ENCODE peak calls at places on chromosomes 4 and X, in four cellular contexts. R, J, I and O are unnamed samples.

GRCh38 chr4:159006202-159006601 is 96.7 kb upstream of the RAPGEF2 start:
- DNase-seq in J (no peak), R (no peak), I (no peak), O (no peak)

GRCh38 chr4:147773261-147774184 is 41.6 kb downstream of the ARHGAP10 start:
- DNase-seq in I (no peak), R (no peak), J (peak), O (no peak)

GRCh38 chr4:6619116-6619465 is 21.4 kb upstream of the MRFAP1 start:
- DNase-seq in R (no peak), J (no peak), I (no peak), O (no peak)

GRCh38 chr4:155566241-155566823 is 100.3 kb upstream of the GUCY1A1 start:
- DNase-seq in I (no peak), R (no peak), J (peak), O (no peak)

GRCh38 chrX:14361430-14361829 is 167.9 kb upstream of the GLRA2 start:
- DNase-seq in J (no peak), R (no peak), I (no peak), O (no peak)

GRCh38 chrX:70635669-70636068 is 191.0 kb downstream of the DLG3 start:
- DNase-seq in R (no peak), I (no peak), J (no peak), O (no peak)

GRCh38 chrX:120504569-120504968 is 35.5 kb upstream of the LAMP2 start:
- DNase-seq in J (no peak), I (no peak), R (no peak), O (no peak)

GRCh38 chr4:39369301-39369700 is 3.1 kb upstream of the RFC1 start:
- DNase-seq in R (no peak), I (no peak), J (no peak), O (no peak)

GRCh38 chrX:68726366-68726765 is 78.9 kb downstream of the STARD8 start:
- DNase-seq in I (no peak), J (no peak), R (no peak), O (no peak)

GRCh38 chrX:12149670-12150407 is 11.6 kb downstream of the FRMPD4 start:
- DNase-seq in I (no peak), R (no peak), J (no peak), O (no peak)

GRCh38 chrX:70183091-70183490 is 5.8 kb downstream of the DGAT2L6 start:
- DNase-seq in R (no peak), J (no peak), I (no peak), O (no peak)

GRCh38 chr4:55498051-55498450 is 48.7 kb downstream of the CLOCK start:
- DNase-seq in R (no peak), I (no peak), J (no peak), O (no peak)

GRCh38 chr4:96312049-96312685 is 472.3 kb downstream of the PDHA2 start:
- DNase-seq in J (peak), I (no peak), R (no peak), O (no peak)

GRCh38 chrX:14026121-14026520 is 3.6 kb downstream of the GEMIN8 start:
- DNase-seq in J (no peak), I (no peak), R (no peak), O (no peak)

GRCh38 chr4:27198246-27198645 is 337.6 kb downstream of the STIM2 start:
- DNase-seq in J (no peak), I (no peak), R (no peak), O (no peak)

GRCh38 chrX:49725401-49725800 is 29.6 kb upstream of the PAGE1 start:
- DNase-seq in J (no peak), I (no peak), R (no peak), O (no peak)

GRCh38 chr4:122458625-122459024 is 2.1 kb upstream of the IL2 start:
- DNase-seq in I (no peak), J (no peak), R (no peak), O (peak)

GRCh38 chrX:79259073-79259689 is 108.0 kb downstream of the ITM2A start:
- DNase-seq in J (no peak), R (no peak), I (no peak), O (no peak)